ENCODE peak calls at places on chromosomes 13 and 19, in eight cellular contexts. G is cardiac muscle cell; S is right cardiac atrium; U is CD4-positive, alpha-beta memory T cell; T is pancreas; V is SK-N-SH; R is left ventricle myocardium inferior; X is gastrocnemius medialis. K is an unnamed sample.

GRCh38 chr19:46288896-46289588 is 7.8 kb upstream of the HIF3A start:
- DNase-seq in G (peak), S (peak), U (no peak), T (no peak), V (no peak), R (peak), X (no peak), K (no peak)

GRCh38 chr19:57903298-57904174 is 12.9 kb downstream of the ZNF417 start:
- DNase-seq in G (peak), S (no peak), U (peak), T (no peak), V (peak), R (no peak), X (no peak), K (no peak)

GRCh38 chr13:40101708-40102359 is 446.4 kb downstream of the COG6 start:
- DNase-seq in G (no peak), S (no peak), U (no peak), T (no peak), V (no peak), R (no peak), X (no peak), K (no peak)

GRCh38 chr13:79385694-79386093 is 20.4 kb downstream of the RBM26 start:
- DNase-seq in G (no peak), S (no peak), U (no peak), T (no peak), V (no peak), R (no peak), X (no peak), K (no peak)

GRCh38 chr19:33722456-33723239 is 74.0 kb upstream of the KCTD15 start:
- DNase-seq in G (peak), S (no peak), U (no peak), T (no peak), V (peak), R (no peak), X (no peak), K (no peak)

GRCh38 chr19:52138614-52139290 is 986 bp downstream of the ZNF616 start:
- DNase-seq in G (peak), S (no peak), U (no peak), T (peak), V (peak), R (no peak), X (peak), K (peak)

GRCh38 chr19:8323781-8324185 is 2.5 kb downstream of the RPS28 start:
- DNase-seq in G (no peak), S (no peak), U (no peak), T (no peak), V (no peak), R (no peak), X (no peak), K (no peak)

GRCh38 chr19:46862504-46862835 is 1.7 kb downstream of the ARHGAP35 start:
- DNase-seq in G (peak), S (peak), U (no peak), T (no peak), V (no peak), R (no peak), X (no peak), K (no peak)

GRCh38 chr19:7925171-7925837 is 631 bp downstream of the CTXN1 start:
- DNase-seq in G (peak), S (peak), U (peak), T (peak), V (peak), R (peak), X (no peak), K (peak)

GRCh38 chr19:3034845-3035541 is 5.9 kb upstream of the TLE2 start:
- DNase-seq in G (peak), S (peak), U (no peak), T (peak), V (no peak), R (no peak), X (no peak), K (no peak)

DNA sequence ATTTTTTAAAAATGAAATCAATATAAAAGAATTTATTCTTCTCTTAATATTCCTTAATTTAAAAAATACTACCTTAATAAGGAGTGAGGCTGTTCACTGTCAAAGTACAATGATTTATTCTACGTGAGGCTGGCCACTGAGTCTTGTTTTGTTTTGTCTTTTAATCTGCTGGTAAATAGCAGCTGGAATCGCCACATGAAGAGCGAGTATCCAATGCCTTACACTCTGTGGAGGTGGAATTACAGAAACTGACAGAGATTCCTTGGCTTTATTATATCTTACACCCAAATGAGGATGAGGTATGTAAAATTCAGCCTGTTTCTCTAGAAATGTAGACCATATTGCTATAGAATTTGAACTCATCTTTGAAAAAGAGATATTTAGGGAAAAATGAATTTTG is 52.9 kb upstream of the AKAP11 start:
- DNase-seq in G (no peak), S (no peak), U (no peak), T (no peak), V (no peak), R (no peak), X (no peak), K (no peak)
- H3K27ac ChIP-seq in G (no peak), S (no peak), U (no peak), T (no peak), V (no peak), R (no peak), X (no peak), K (no peak)

DNA sequence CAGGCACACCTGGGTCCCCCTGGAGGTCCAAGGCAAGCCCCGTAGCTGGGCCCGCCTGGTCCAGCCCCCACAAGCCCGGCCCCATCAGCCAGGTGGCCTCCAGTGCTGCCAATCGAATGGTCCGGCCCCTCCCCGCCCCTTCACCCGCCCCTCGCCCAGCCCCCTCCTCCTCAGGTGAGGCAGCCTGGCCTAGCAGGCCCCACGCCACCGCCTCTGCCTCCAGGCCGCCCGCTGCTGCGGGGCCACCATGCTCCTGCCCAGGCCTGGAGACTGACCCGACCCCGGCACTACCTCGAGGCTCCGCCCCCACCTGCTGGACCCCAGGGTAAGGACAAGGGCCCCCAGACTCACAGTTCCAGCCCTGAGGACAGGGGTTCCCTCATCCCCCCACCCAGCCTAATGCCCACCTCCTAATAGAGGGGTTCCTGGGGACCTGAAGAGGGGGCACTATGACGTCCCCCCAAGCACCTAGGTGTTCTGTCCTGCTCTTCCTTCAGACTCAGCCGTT is at the start of gene HPN:
- DNase-seq in G (peak), S (peak), U (no peak), T (peak), V (no peak), R (no peak), X (no peak), K (no peak)
- H3K4me3 ChIP-seq in G (peak), S (no peak), U (peak), T (peak), V (no peak), R (peak), X (peak), K (no peak)

DNA sequence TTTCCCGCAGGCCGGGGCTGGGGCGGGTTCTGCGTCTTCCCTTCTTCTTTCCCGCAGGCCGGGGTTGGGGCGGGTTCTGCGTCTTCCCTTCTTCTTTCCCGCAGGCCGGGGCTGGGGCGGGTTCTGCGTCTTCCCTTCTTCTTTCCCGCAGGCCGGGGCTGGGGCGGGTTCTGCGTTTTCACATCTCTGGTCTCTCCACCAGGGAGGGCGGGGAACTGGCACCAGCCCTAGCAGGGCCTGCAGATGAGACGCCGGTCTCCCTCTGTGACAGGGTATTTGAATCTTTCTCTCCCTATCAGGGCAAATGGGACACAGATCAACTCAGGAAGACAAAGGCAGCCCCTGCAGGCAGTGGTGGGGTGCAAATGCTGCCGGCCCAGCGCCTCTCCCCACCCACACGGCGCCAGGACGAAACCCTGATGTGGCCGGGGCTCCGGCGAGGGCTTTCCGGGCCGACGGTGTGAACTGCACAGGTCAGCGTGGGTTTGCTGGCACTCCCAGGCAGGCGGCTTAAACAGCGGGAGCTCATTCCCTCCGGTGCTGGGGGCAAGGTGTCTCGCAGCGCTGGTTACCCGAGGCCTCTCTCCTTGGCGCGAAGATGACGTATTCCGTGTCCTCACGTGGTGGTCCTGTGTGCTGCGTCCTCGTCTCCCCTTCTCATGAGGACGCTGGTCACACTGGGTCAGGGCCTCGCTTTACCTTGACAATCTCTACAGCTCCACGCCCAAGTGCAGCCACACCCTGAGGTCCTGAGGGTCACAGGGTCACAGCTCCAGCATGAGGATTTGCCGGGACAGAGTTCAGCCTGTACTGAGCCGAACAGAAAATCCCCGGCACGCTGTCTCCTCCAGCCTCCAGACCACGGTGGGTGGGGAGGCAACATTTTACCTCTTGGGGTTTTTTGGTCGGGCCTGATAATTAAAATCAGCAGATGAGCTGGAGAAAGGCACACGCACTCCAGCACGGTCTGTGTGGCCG is 717 bp upstream of the C13orf46 start:
- DNase-seq in G (no peak), S (peak), U (no peak), T (no peak), V (no peak), R (peak), X (no peak), K (no peak)
- H3K27ac ChIP-seq in G (no peak), S (no peak), U (no peak), T (no peak), V (no peak), R (no peak), X (no peak), K (no peak)

DNA sequence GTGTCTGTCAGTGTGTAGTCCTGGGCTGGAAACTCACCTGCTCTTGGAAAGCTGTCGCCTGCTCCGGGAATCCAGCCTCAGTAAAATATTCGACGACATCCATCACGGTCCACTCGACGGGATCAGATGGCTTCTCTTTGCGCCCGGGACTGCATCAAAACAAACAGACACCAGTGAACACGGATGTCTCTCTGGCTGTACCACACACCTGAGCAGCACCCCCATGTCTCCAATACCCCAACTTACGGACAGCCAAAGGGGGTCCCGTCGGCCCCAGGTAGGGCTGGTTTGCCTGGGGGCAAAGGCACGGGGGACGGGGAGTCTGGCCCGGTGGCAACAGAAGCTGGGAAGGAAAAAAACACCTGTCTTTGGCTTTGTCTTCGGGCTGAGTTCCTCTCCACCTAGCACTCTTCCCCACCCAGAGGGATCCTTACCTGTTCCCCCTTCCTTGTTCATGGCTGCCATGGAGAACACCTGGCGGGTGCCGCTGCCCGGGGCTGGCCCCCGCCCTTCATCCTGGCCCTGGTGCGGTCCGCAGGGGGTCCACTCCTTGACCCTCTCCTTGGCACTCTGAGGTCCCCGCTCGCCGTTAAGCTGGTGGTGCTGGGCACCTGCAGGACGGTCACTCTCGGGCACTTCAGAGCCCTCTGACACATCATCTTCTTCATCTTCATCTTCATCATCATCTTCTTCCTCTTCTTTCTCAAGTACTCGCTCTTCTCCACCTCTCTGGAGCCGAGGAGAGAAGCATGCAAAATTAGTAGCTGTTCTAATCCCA is 1.7 kb downstream of the SAMD1 start:
- DNase-seq in G (no peak), S (no peak), U (no peak), T (no peak), V (no peak), R (no peak), X (no peak), K (no peak)
- H3K4me3 ChIP-seq in G (peak), S (no peak), U (no peak), T (peak), V (peak), R (peak), X (peak), K (no peak)

GRCh38 chr19:41431426-41432386 is 4.5 kb upstream of the B3GNT8 start:
- DNase-seq in G (peak), S (peak), U (no peak), T (no peak), V (no peak), R (peak), X (no peak), K (no peak)
- H3K27ac ChIP-seq in G (peak), S (peak), U (no peak), T (no peak), V (no peak), R (peak), X (peak), K (no peak)

GRCh38 chr19:38243279-38243673 is 12.9 kb downstream of the PPP1R14A start:
- DNase-seq in G (no peak), S (no peak), U (no peak), T (no peak), V (no peak), R (no peak), X (no peak), K (no peak)
- H3K4me3 ChIP-seq in G (no peak), S (no peak), U (no peak), T (peak), V (peak), R (peak), X (no peak), K (no peak)

GRCh38 chr13:62321895-62322294 is 906.2 kb upstream of the PCDH20 start:
- DNase-seq in G (no peak), S (no peak), U (no peak), T (no peak), V (no peak), R (no peak), X (no peak), K (no peak)

GRCh38 chr13:62320731-62321130 is 905.1 kb upstream of the PCDH20 start:
- DNase-seq in G (no peak), S (no peak), U (no peak), T (no peak), V (peak), R (no peak), X (no peak), K (no peak)

GRCh38 chr13:62327367-62327766 is 911.7 kb upstream of the PCDH20 start:
- DNase-seq in G (no peak), S (no peak), U (no peak), T (no peak), V (no peak), R (no peak), X (no peak), K (no peak)

GRCh38 chr13:62321139-62321538 is 905.5 kb upstream of the PCDH20 start:
- DNase-seq in G (no peak), S (no peak), U (no peak), T (no peak), V (no peak), R (no peak), X (no peak), K (no peak)

GRCh38 chr13:62324842-62325241 is 909.2 kb upstream of the PCDH20 start:
- DNase-seq in G (no peak), S (no peak), U (no peak), T (no peak), V (no peak), R (no peak), X (no peak), K (no peak)
- H3K27ac ChIP-seq in G (no peak), S (no peak), U (no peak), T (no peak), V (no peak), R (no peak), X (no peak), K (no peak)

GRCh38 chr13:50701469-50701868 is 142.0 kb downstream of the DLEU7 start:
- DNase-seq in G (no peak), S (no peak), U (no peak), T (no peak), V (no peak), R (no peak), X (no peak), K (no peak)

GRCh38 chr13:50708461-50708860 is 135.0 kb downstream of the DLEU7 start:
- DNase-seq in G (peak), S (no peak), U (no peak), T (no peak), V (no peak), R (no peak), X (no peak), K (no peak)

GRCh38 chr13:50711449-50711848 is 132.0 kb downstream of the DLEU7 start:
- DNase-seq in G (no peak), S (no peak), U (no peak), T (no peak), V (peak), R (no peak), X (no peak), K (no peak)

GRCh38 chr13:50707533-50708096 is 135.9 kb downstream of the DLEU7 start:
- DNase-seq in G (no peak), S (no peak), U (no peak), T (no peak), V (peak), R (no peak), X (no peak), K (no peak)

GRCh38 chr13:50706505-50706904 is 137.0 kb downstream of the DLEU7 start:
- DNase-seq in G (no peak), S (no peak), U (no peak), T (no peak), V (no peak), R (no peak), X (no peak), K (no peak)
- H3K4me3 ChIP-seq in G (no peak), S (no peak), U (no peak), T (no peak), V (no peak), R (no peak), X (no peak), K (no peak)

K was measured in CD4-positive, CD25-positive, alpha-beta regulatory T cell.